ENCODE peak calls at places on chromosomes 2 and 18, in five cellular contexts. Z is A549, U is spleen, J is transverse colon, G is heart left ventricle. P is an unnamed sample.

GRCh38 chr2:46915281-46915810 is at the start of gene MCFD2:
- DNase-seq in U (peak; percentile 92), Z (no peak), G (peak; percentile 63), J (peak; percentile 33), P (no peak)

GRCh38 chr2:95043300-95043786 is 17.8 kb downstream of the MAL start:
- DNase-seq in Z (no peak), G (peak; percentile 86), U (no peak), J (peak; percentile 53), P (no peak)

GRCh38 chr2:172285010-172285621 is 142.3 kb upstream of the ITGA6 start:
- DNase-seq in G (no peak), U (no peak), J (no peak), Z (no peak), P (no peak)

GRCh38 chr2:112692914-112693313 is 27.9 kb upstream of the NT5DC4 start:
- DNase-seq in U (no peak), Z (peak; percentile 20), G (no peak), J (no peak), P (no peak)

GRCh38 chr18:79643049-79643765 is 36.4 kb upstream of the CTDP1 start:
- DNase-seq in Z (no peak), G (no peak), U (peak; percentile 86), J (no peak), P (peak; percentile 81)

GRCh38 chr18:79488311-79489047 is 92.7 kb downstream of the NFATC1 start:
- DNase-seq in G (no peak), Z (no peak), U (peak; percentile 54), J (no peak), P (no peak)

GRCh38 chr2:70607121-70607551 is 53.5 kb upstream of the TGFA start:
- DNase-seq in J (no peak), Z (no peak), U (no peak), G (no peak), P (no peak)

GRCh38 chr2:55309441-55309840 is 40.4 kb upstream of the MTIF2 start:
- DNase-seq in Z (no peak), U (no peak), J (no peak), G (no peak), P (no peak)

GRCh38 chr2:232457121-232458011 is 1.4 kb downstream of the ALPI start:
- DNase-seq in U (peak; percentile 57), Z (no peak), J (no peak), G (no peak), P (no peak)

GRCh38 chr2:9152975-9153402 is 53.6 kb upstream of the ASAP2 start:
- DNase-seq in G (no peak), J (no peak), Z (no peak), U (peak; percentile 13), P (no peak)

GRCh38 chr2:136116813-136117390 is 1.0 kb downstream of the CXCR4 start:
- DNase-seq in J (peak; percentile 44), Z (peak; percentile 9), G (peak; percentile 32), U (peak; percentile 92), P (no peak)

GRCh38 chr18:79770501-79770815 is 27.3 kb upstream of the KCNG2 start:
- DNase-seq in Z (no peak), U (peak; percentile 59), G (no peak), J (peak; percentile 0), P (no peak)

GRCh38 chr2:142131016-142131714 is at the start of gene LRP1B:
- DNase-seq in J (no peak), U (no peak), Z (no peak), G (no peak), P (no peak)

GRCh38 chr2:40412456-40412855 is 39.4 kb downstream of the SLC8A1 start:
- DNase-seq in Z (no peak), U (no peak), G (no peak), J (no peak), P (no peak)

GRCh38 chr2:43524180-43524965 is 71.5 kb downstream of the THADA start:
- DNase-seq in U (no peak), G (no peak), Z (peak; percentile 11), J (no peak), P (no peak)

GRCh38 chr2:26559556-26559955 is 81.6 kb downstream of the CIB4 start:
- DNase-seq in Z (no peak), G (no peak), J (no peak), U (peak; percentile 30), P (no peak)

GRCh38 chr2:23685201-23685600 is 241.7 kb downstream of the ATAD2B start:
- DNase-seq in G (no peak), J (no peak), Z (no peak), U (no peak), P (no peak)

GRCh38 chr2:181393472-181393871 is 63.7 kb upstream of the ITGA4 start:
- DNase-seq in U (no peak), G (no peak), J (no peak), Z (peak; percentile 18), P (no peak)

GRCh38 chr18:22278798-22279197 is 109.4 kb downstream of the GATA6 start:
- DNase-seq in U (no peak), J (no peak), Z (no peak), G (no peak), P (no peak)

GRCh38 chr2:161030260-161031063 is 129.8 kb upstream of the TANK start:
- DNase-seq in G (no peak), U (no peak), J (peak; percentile 10), Z (peak; percentile 62), P (no peak)

GRCh38 chr2:10499911-10500521 is 51.9 kb upstream of the ODC1 start:
- DNase-seq in Z (no peak), G (no peak), J (no peak), U (peak; percentile 62), P (peak; percentile 81)

GRCh38 chr2:45007961-45008295 is 1.3 kb downstream of the SIX2 start:
- DNase-seq in J (no peak), U (no peak), Z (no peak), G (no peak), P (no peak)

GRCh38 chr2:137333386-137333972 is 568.1 kb downstream of the THSD7B start:
- DNase-seq in U (no peak), J (no peak), G (no peak), Z (no peak), P (no peak)

GRCh38 chr2:170845343-170845742 is 28.7 kb downstream of the GAD1 start:
- DNase-seq in U (no peak), G (no peak), J (no peak), Z (peak; percentile 58), P (no peak)

GRCh38 chr18:46416706-46417638 is 240.0 kb downstream of the LOXHD1 start:
- DNase-seq in Z (peak; percentile 40), G (no peak), U (no peak), J (no peak), P (no peak)

GRCh38 chr2:183292028-183292427 is 167.8 kb downstream of the NUP35 start:
- DNase-seq in Z (no peak), G (no peak), U (no peak), J (no peak), P (no peak)

GRCh38 chr2:47336259-47337238 is 66.4 kb upstream of the MSH2 start:
- DNase-seq in G (no peak), J (peak; percentile 22), U (no peak), Z (no peak), P (no peak)

DNA sequence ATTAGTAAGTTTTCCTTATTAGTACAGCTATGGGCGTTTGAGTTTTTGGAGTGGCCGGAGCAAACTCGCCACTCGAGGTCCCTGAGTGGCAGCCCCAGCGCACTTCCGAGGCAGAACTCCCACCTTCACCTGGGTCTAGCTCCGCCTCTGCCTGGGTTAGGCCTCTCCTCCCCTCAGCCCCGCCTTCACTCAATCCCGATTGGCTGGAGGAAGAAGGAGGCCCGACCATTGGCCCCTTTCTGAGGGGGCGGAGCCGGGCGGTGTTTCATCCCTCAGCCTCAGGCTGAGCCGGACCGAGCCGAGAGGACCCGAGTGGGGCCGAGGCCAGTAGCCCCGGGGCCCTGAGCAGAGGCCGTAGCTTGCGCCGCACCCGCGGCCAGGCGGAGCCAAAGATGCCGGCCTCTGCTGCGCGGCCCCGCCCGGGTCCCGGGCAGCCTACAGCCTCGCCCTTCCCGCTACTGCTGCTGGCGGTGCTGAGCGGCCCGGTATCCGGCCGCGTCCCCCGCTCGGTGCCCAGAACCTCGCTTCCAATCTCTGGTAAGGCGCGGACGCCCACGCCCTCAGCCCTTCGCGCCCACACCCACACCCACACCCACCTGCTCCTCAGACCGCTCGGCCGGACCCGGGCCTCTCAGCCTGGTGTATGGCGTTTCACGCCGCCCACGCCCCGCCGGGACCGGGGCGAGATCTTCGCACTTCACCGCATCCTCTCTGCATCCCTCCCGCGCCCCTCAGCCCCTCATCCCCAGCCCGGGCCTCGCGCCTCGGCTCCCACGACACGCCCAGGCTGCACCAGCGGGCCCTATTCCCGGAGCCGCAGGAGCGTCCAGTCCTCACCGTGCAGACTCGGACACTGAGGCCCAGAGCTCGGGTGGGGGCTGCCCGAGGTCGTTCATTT is at the start of gene SEMA4F:
- DNase-seq in J (peak; percentile 98), U (peak; percentile 97), G (peak; percentile 96), Z (peak; percentile 95), P (no peak)
- H3K27ac ChIP-seq in J (peak within 1 kb of the TSS; percentile 67), U (peak within 1 kb of the TSS; percentile 54), G (peak within 1 kb of the TSS; percentile 50), Z (peak within 1 kb of the TSS; percentile 91), P (peak within 1 kb of the TSS; percentile 27)

DNA sequence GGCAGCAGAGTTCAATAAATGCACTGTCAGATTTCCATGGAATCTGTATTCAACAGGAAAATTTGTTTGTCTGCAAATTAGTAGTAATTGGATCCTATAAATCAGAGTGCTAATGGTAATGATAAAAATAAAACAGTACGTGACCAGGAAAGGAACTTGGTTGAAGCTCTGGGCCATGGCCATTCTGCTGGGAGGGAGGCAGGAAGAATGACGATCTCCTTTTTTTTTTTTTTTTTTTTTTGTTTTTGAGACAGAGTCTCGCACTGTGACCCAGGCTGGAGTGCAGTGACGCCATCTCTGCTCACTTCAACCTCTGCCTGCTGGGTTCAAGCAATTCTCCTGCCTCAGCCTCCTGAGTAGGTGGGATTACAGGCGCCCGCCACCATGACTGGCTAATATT is 94.8 kb upstream of the SEC11C start:
- DNase-seq in J (no peak), G (no peak), Z (no peak), U (peak; percentile 41), P (no peak)
- H3K4me3 ChIP-seq in J (no peak overlapping the region), G (no peak overlapping the region), Z (no peak overlapping the region), U (no peak overlapping the region), P (no peak overlapping the region)

GRCh38 chr18:76493213-76494107 is 1.6 kb downstream of the ZNF516 start:
- DNase-seq in U (no peak), Z (peak; percentile 19), J (no peak), G (no peak), P (no peak)

GRCh38 chr18:76492669-76493212 is 2.3 kb downstream of the ZNF516 start:
- DNase-seq in Z (peak; percentile 97), U (peak; percentile 99), J (peak; percentile 99), G (peak; percentile 100), P (no peak)

GRCh38 chr18:76490701-76491171 is 4.3 kb downstream of the ZNF516 start:
- DNase-seq in G (peak; percentile 47), U (peak; percentile 92), J (peak; percentile 78), Z (no peak), P (no peak)

GRCh38 chr18:76491436-76491800 is 3.6 kb downstream of the ZNF516 start:
- DNase-seq in U (peak; percentile 94), Z (peak; percentile 53), J (peak; percentile 85), G (peak; percentile 87), P (no peak)

GRCh38 chr18:76491801-76492668 is 3.0 kb downstream of the ZNF516 start:
- DNase-seq in G (peak; percentile 36), J (peak; percentile 53), Z (peak; percentile 40), U (peak; percentile 89), P (no peak)
- TF ChIP-seq POLR2A in G (no peak), J (peak; percentile 16), Z (no peak), U (no peak), P (no peak)

DNA sequence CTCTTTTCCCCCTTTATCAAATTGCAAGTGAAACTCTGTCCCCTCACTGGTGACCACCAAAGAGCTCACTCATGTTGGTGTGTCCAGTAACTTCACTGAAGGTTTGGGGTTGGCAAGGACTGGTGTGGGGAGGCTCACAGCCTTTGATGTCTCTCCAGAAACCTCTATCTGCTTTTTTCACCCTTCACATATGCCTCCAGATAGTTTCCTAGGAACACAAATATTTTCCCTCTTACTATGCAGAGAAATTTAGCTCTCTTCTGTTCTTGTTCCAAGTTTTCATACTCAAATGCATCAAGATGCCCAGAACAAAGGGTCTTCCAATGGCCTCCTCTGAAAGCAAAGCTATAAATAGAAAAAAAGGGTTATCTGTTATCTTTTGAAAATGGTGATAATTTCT is 20.7 kb downstream of the DTNA start:
- DNase-seq in G (no peak), J (no peak), U (no peak), Z (no peak), P (no peak)
- H3K27ac ChIP-seq in G (peak overlapping the region; percentile 86), J (no peak overlapping the region), U (no peak overlapping the region), Z (no peak overlapping the region), P (peak overlapping the region; percentile 60)